ENCODE peak calls at places on chromosomes 7 and 10, in four cellular contexts. K, Y, I and U are unnamed samples.

GRCh38 chr10:25059990-25060389 is 43.6 kb downstream of the THNSL1 start:
- DNase-seq in K (peak), Y (peak), I (no peak), U (peak)

GRCh38 chr7:106623846-106624245 is 37.1 kb downstream of the CCDC71L start:
- DNase-seq in K (no peak), Y (peak), I (no peak), U (no peak)

GRCh38 chr10:114239117-114239993 is at the start of gene VWA2:
- DNase-seq in K (no peak), Y (peak), I (peak), U (no peak)

GRCh38 chr7:2101630-2102374 is 130.9 kb downstream of the MAD1L1 start:
- DNase-seq in K (no peak), Y (no peak), I (no peak), U (no peak)

GRCh38 chr7:19112290-19113000 is 5.0 kb downstream of the TWIST1 start:
- DNase-seq in K (no peak), Y (no peak), I (peak), U (no peak)

GRCh38 chr7:13979671-13980438 is 9.6 kb downstream of the ETV1 start:
- DNase-seq in K (no peak), Y (no peak), I (no peak), U (peak)

GRCh38 chr10:44742169-44742732 is 168.9 kb upstream of the TMEM72 start:
- DNase-seq in K (no peak), Y (no peak), I (no peak), U (no peak)

GRCh38 chr10:51301644-51302043 is 227.4 kb downstream of the PRKG1 start:
- DNase-seq in K (no peak), Y (no peak), I (no peak), U (no peak)

GRCh38 chr7:105662998-105663397 is 81.7 kb upstream of the EFCAB10 start:
- DNase-seq in K (no peak), Y (no peak), I (no peak), U (no peak)

GRCh38 chr7:584122-584465 is 64.4 kb upstream of the PDGFA start:
- DNase-seq in K (no peak), Y (no peak), I (no peak), U (no peak)

GRCh38 chr10:79202188-79203013 is 133.6 kb downstream of the ZMIZ1 start:
- DNase-seq in K (peak), Y (peak), I (peak), U (peak)

GRCh38 chr10:130341325-130341724 is 205.1 kb downstream of the GLRX3 start:
- DNase-seq in K (no peak), Y (no peak), I (no peak), U (peak)
- TF ChIP-seq NR3C1 in K (no peak), Y (no peak), I (no peak), U (no peak)

GRCh38 chr10:103621778-103622115 is 128.2 kb downstream of the NEURL1 start:
- DNase-seq in K (no peak), Y (no peak), I (no peak), U (no peak)
- TF ChIP-seq NR3C1 in K (no peak), Y (no peak), I (no peak), U (no peak)

GRCh38 chr10:4263281-4263921 is 478.4 kb upstream of the KLF6 start:
- DNase-seq in K (no peak), Y (no peak), I (no peak), U (no peak)

GRCh38 chr10:4267084-4267774 is 482.2 kb upstream of the KLF6 start:
- DNase-seq in K (no peak), Y (no peak), I (no peak), U (no peak)

GRCh38 chr10:4265964-4266363 is 481.0 kb upstream of the KLF6 start:
- DNase-seq in K (no peak), Y (no peak), I (no peak), U (no peak)

GRCh38 chr10:4264466-4264865 is 479.5 kb upstream of the KLF6 start:
- DNase-seq in K (no peak), Y (no peak), I (no peak), U (no peak)

GRCh38 chr10:4266387-4267083 is 481.5 kb upstream of the KLF6 start:
- DNase-seq in K (no peak), Y (no peak), I (no peak), U (no peak)
- TF ChIP-seq NR3C1 in K (no peak), Y (no peak), I (no peak), U (no peak)

GRCh38 chr10:70461397-70462348 is 16.9 kb upstream of the PALD1 start:
- DNase-seq in K (peak), Y (peak), I (peak), U (peak)
- TF ChIP-seq NR3C1 in K (no peak), Y (no peak), I (no peak), U (no peak)

GRCh38 chr7:138086585-138087270 is 10.5 kb downstream of the AKR1D1 start:
- DNase-seq in K (peak), Y (no peak), I (no peak), U (no peak)
- TF ChIP-seq NR3C1 in K (no peak), Y (no peak), I (no peak), U (no peak)